ENCODE peak calls at places on chromosome 20, in five cellular contexts. K is CD8-positive, alpha-beta memory T cell; S is SK-N-MC; J is IMR-90; P is left lung. E is an unnamed sample. For H3K36me3, the result is how much of the 10 kb centered on the place peaks cover.

GRCh38 chr20:41142241-41142640 is 4.9 kb downstream of the PLCG1 start:
- DNase-seq in S (no peak), K (no peak), P (no peak), J (no peak), E (no peak)

GRCh38 chr20:11267131-11267761 is 593.4 kb upstream of the JAG1 start:
- DNase-seq in S (no peak), P (peak), J (peak), K (no peak), E (peak)

GRCh38 chr20:52064936-52065335 is 126.6 kb downstream of the ZFP64 start:
- DNase-seq in S (no peak), K (no peak), J (no peak), P (no peak), E (no peak)

GRCh38 chr20:20204326-20204725 is 152.0 kb downstream of the CFAP61 start:
- DNase-seq in K (no peak), P (no peak), J (no peak), S (no peak), E (no peak)

GRCh38 chr20:46894579-46894958 is at the start of gene EYA2:
- DNase-seq in P (no peak), S (no peak), J (peak), K (no peak), E (no peak)

GRCh38 chr20:10919549-10920140 is 245.8 kb upstream of the JAG1 start:
- DNase-seq in J (peak), P (no peak), K (no peak), S (no peak), E (no peak)

GRCh38 chr20:33866398-33867079 is 55.4 kb downstream of the CHMP4B start:
- DNase-seq in P (no peak), K (no peak), J (no peak), S (no peak), E (no peak)

GRCh38 chr20:50107796-50108331 is 5.1 kb downstream of the UBE2V1 start:
- DNase-seq in P (no peak), K (no peak), J (no peak), S (no peak), E (no peak)

GRCh38 chr20:38134427-38135281 is 30.4 kb downstream of the TGM2 start:
- DNase-seq in S (no peak), J (peak), P (peak), K (no peak), E (peak)

GRCh38 chr20:40245829-40246228 is 443.2 kb downstream of the MAFB start:
- DNase-seq in K (no peak), J (no peak), S (peak), P (no peak), E (no peak)

GRCh38 chr20:62809530-62810428 is 5.1 kb downstream of the OGFR start:
- DNase-seq in K (no peak), S (no peak), P (no peak), J (no peak), E (no peak)
- H3K36me3 ChIP-seq in K (under half), S (under half), P (half or more), J (under half), E (under half)

GRCh38 chr20:58697867-58698703 is 5.5 kb downstream of the NPEPL1 start:
- DNase-seq in K (no peak), S (no peak), J (no peak), P (peak), E (no peak)
- H3K36me3 ChIP-seq in K (under half), S (under half), J (under half), P (half or more), E (under half)

GRCh38 chr20:24064092-24064491 is 75.5 kb upstream of the GGTLC1 start:
- DNase-seq in K (no peak), S (no peak), J (no peak), P (no peak), E (no peak)

GRCh38 chr20:24060851-24061590 is 72.4 kb upstream of the GGTLC1 start:
- DNase-seq in S (no peak), K (no peak), J (no peak), P (no peak), E (no peak)

GRCh38 chr20:24066075-24066700 is 77.6 kb upstream of the GGTLC1 start:
- DNase-seq in J (no peak), P (no peak), S (no peak), K (no peak), E (no peak)

GRCh38 chr20:24063100-24063499 is 74.5 kb upstream of the GGTLC1 start:
- DNase-seq in S (no peak), J (no peak), K (no peak), P (no peak), E (no peak)

GRCh38 chr20:24064915-24065314 is 76.3 kb upstream of the GGTLC1 start:
- DNase-seq in S (no peak), J (no peak), K (no peak), P (no peak), E (no peak)
- H3K36me3 ChIP-seq in S (under half), J (under half), K (under half), P (under half), E (under half)

GRCh38 chr20:23766531-23766930 is 15.8 kb upstream of the CST1 start:
- DNase-seq in K (no peak), P (no peak), S (no peak), J (no peak), E (no peak)

GRCh38 chr20:23770384-23770783 is 19.6 kb upstream of the CST1 start:
- DNase-seq in P (no peak), S (no peak), J (no peak), K (no peak), E (no peak)

GRCh38 chr20:23763345-23763744 is 12.6 kb upstream of the CST1 start:
- DNase-seq in K (no peak), S (no peak), P (no peak), J (no peak), E (no peak)

GRCh38 chr20:23765578-23765977 is 14.8 kb upstream of the CST1 start:
- DNase-seq in K (no peak), P (no peak), S (no peak), J (no peak), E (no peak)
- H3K36me3 ChIP-seq in K (under half), P (under half), S (under half), J (under half), E (under half)

GRCh38 chr20:36611625-36612024 is 6.0 kb downstream of the RAB5IF start:
- DNase-seq in K (no peak), P (no peak), J (no peak), S (no peak), E (no peak)

GRCh38 chr20:36606171-36607116 is 865 bp downstream of the RAB5IF start:
- DNase-seq in S (no peak), P (peak), J (peak), K (no peak), E (no peak)

GRCh38 chr20:36605309-36606170 is at the start of gene RAB5IF:
- DNase-seq in S (peak), K (peak), P (peak), J (peak), E (peak)

GRCh38 chr20:36604952-36605308 is 649 bp upstream of the RAB5IF start:
- DNase-seq in J (no peak), K (peak), S (no peak), P (peak), E (no peak)

DNA sequence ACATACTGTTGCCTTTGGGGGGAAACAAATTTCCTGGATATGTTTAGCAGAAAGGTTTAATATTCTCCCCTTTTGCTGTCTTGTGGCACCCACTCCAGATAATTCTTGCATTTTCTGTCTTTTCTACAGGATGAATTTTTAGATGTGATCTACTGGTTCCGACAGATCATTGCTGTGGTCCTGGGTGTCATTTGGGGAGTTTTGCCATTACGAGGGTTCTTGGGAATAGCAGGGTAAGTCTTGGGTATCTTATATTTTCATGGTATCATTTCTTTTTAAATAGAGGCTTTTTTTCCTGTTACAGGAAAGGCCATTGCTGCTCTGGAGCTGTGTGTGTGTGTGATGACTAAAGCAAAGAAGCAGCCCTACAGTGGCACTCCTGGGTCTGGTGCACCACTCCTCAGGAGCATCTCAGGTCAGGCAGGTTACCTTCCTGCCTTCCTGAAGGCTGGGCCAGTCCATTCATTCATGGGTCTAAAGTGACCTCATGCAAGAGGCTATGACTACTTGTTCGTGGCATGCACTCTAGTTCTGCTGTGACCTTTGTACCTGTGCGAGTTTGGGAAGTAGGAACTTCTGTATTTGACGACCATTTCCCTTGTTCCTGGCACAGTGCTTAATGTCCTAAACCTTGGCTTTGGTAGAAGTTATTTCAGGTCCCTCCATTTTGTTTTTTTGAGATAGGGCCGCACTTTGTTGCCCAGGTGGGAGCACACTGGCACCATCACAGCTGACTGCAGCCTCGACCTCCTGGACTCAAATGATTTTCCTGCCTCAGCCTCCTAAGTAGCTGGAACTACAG is 2.2 kb downstream of the RAB5IF start:
- DNase-seq in S (no peak), P (no peak), J (no peak), K (no peak), E (no peak)
- H3K36me3 ChIP-seq in S (half or more), P (half or more), J (under half), K (under half), E (under half)